ENCODE peak calls at places on chromosome 12, in ten cellular contexts. D is stimulated activated CD4-positive, alpha-beta T cell treated with anti-CD3 and anti-CD28 coated beads, Interleukin-15, amount 100 ng/mL, for 1 hour; C is heart right ventricle; O is activated CD4-positive, alpha-beta T cell treated with anti-CD3 and anti-CD28 coated beads, Interleukin-2, amount 50 U/mL, for 4 hours; K is HuH-7.5; H is uterus; Y is ureter; M is kidney tubule cell; E is NCI-H774; R is AG10803. U is an unnamed sample.

GRCh38 chr12:11794751-11795150 is 145.3 kb downstream of the ETV6 start:
- DNase-seq in E (no peak), O (no peak), M (peak; percentile 72), C (no peak), H (no peak), Y (no peak), D (no peak), R (no peak), K (no peak), U (no peak)

GRCh38 chr12:88600272-88600671 is 20.0 kb upstream of the KITLG start:
- DNase-seq in H (no peak), D (no peak), E (no peak), M (peak; percentile 73), R (peak; percentile 84), O (no peak), C (no peak), K (no peak), Y (no peak), U (no peak)

GRCh38 chr12:124443929-124444712 is 123.3 kb downstream of the NCOR2 start:
- DNase-seq in R (no peak), H (no peak), E (no peak), O (no peak), K (no peak), C (peak; percentile 1), D (no peak), M (no peak), Y (no peak), U (no peak)

GRCh38 chr12:72491399-72491798 is 219.2 kb downstream of the TRHDE start:
- DNase-seq in C (no peak), E (no peak), D (no peak), Y (no peak), H (no peak), K (no peak), M (no peak), R (peak; percentile 16), O (no peak), U (no peak)

GRCh38 chr12:46445093-46445492 is 72.5 kb upstream of the SLC38A2 start:
- DNase-seq in R (no peak), H (no peak), O (no peak), K (no peak), M (no peak), D (no peak), Y (no peak), E (no peak), C (no peak), U (no peak)

GRCh38 chr12:99824900-99825562 is 159.7 kb downstream of the ANKS1B start:
- DNase-seq in K (no peak), H (no peak), R (no peak), C (no peak), M (no peak), D (no peak), O (no peak), E (peak; percentile 25), Y (no peak), U (no peak)

GRCh38 chr12:19035552-19035951 is 94.0 kb upstream of the PLEKHA5 start:
- DNase-seq in M (no peak), O (no peak), R (peak; percentile 84), K (no peak), D (no peak), H (no peak), E (no peak), Y (no peak), C (no peak), U (no peak)

GRCh38 chr12:55874465-55874864 is 31.7 kb upstream of the MMP19 start:
- DNase-seq in H (no peak), K (no peak), C (no peak), D (no peak), R (peak; percentile 29), O (no peak), E (no peak), M (no peak), Y (no peak), U (no peak)

GRCh38 chr12:75660805-75661404 is 149.5 kb upstream of the KRR1 start:
- DNase-seq in E (no peak), K (no peak), C (no peak), Y (no peak), R (no peak), M (peak; percentile 95), O (no peak), H (no peak), D (no peak), U (no peak)

GRCh38 chr12:68915055-68915454 is 17.9 kb downstream of the CPM start:
- DNase-seq in K (no peak), C (no peak), D (no peak), M (peak; percentile 52), H (no peak), E (no peak), Y (no peak), O (no peak), R (peak; percentile 95), U (no peak)

GRCh38 chr12:103441437-103442186 is 54.2 kb downstream of the C12orf42 start:
- DNase-seq in C (no peak), O (no peak), M (no peak), E (no peak), K (no peak), D (no peak), H (no peak), Y (no peak), R (no peak), U (no peak)

GRCh38 chr12:76156314-76156713 is 71.8 kb upstream of the NAP1L1 start:
- DNase-seq in O (no peak), H (no peak), E (no peak), K (no peak), D (no peak), Y (no peak), R (no peak), C (no peak), M (no peak), U (no peak)

GRCh38 chr12:118052324-118053070 is 8.5 kb downstream of the WSB2 start:
- DNase-seq in O (no peak), C (peak; percentile 62), Y (peak; percentile 88), H (peak; percentile 45), E (no peak), R (peak; percentile 97), M (peak; percentile 98), D (no peak), K (peak; percentile 74), U (peak; percentile 79)

GRCh38 chr12:49264466-49264872 is 413 bp upstream of the TUBA1C start:
- DNase-seq in K (no peak), Y (no peak), M (no peak), C (no peak), R (no peak), H (no peak), O (peak; percentile 27), D (peak; percentile 16), E (no peak), U (no peak)

GRCh38 chr12:22858849-22859569 is 234.0 kb downstream of the ETNK1 start:
- DNase-seq in E (no peak), Y (no peak), R (peak; percentile 36), D (no peak), H (no peak), K (no peak), O (no peak), C (no peak), M (no peak), U (no peak)

GRCh38 chr12:42574879-42575278 is 14.7 kb downstream of the PRICKLE1 start:
- DNase-seq in Y (no peak), H (no peak), M (no peak), D (no peak), R (peak; percentile 40), C (no peak), E (peak; percentile 83), K (no peak), O (no peak), U (no peak)

GRCh38 chr12:90510948-90511347 is 444.0 kb downstream of the CCER1 start:
- DNase-seq in D (no peak), E (no peak), O (no peak), Y (no peak), K (no peak), M (peak; percentile 59), C (no peak), R (peak; percentile 39), H (no peak), U (no peak)

GRCh38 chr12:40393031-40393430 is 168.2 kb downstream of the LRRK2 start:
- DNase-seq in E (no peak), H (no peak), K (no peak), O (no peak), M (peak; percentile 13), R (no peak), Y (no peak), D (no peak), C (no peak), U (no peak)

GRCh38 chr12:27924350-27925140 is 48.0 kb downstream of the PTHLH start:
- DNase-seq in R (peak; percentile 30), K (no peak), O (no peak), Y (no peak), H (no peak), E (no peak), C (no peak), M (peak; percentile 28), D (no peak), U (no peak)

GRCh38 chr12:26740991-26741390 is 92.0 kb downstream of the ITPR2 start:
- DNase-seq in D (no peak), O (no peak), K (no peak), M (peak; percentile 46), E (peak; percentile 41), C (no peak), H (no peak), R (no peak), Y (no peak), U (no peak)

GRCh38 chr12:132152921-132153321 is 8.7 kb downstream of the NOC4L start:
- DNase-seq in R (no peak), Y (no peak), K (no peak), E (no peak), C (peak; percentile 10), D (no peak), H (no peak), M (no peak), O (no peak), U (no peak)

GRCh38 chr12:93519859-93520258 is 52.5 kb downstream of the MRPL42 start:
- DNase-seq in M (no peak), K (no peak), C (no peak), R (no peak), H (no peak), Y (no peak), D (no peak), E (no peak), O (no peak), U (no peak)

GRCh38 chr12:57881035-57881973 is 34.8 kb upstream of the CTDSP2 start:
- DNase-seq in D (no peak), C (no peak), R (peak; percentile 61), M (no peak), E (no peak), Y (no peak), H (no peak), K (no peak), O (no peak), U (no peak)

GRCh38 chr12:25583545-25583944 is 30.5 kb upstream of the LMNTD1 start:
- DNase-seq in C (no peak), E (no peak), K (no peak), O (no peak), M (peak; percentile 4), H (peak; percentile 35), D (no peak), Y (no peak), R (no peak), U (no peak)

GRCh38 chr12:111788178-111788654 is 21.5 kb downstream of the ALDH2 start:
- DNase-seq in M (peak; percentile 45), O (no peak), R (peak; percentile 84), E (no peak), C (peak; percentile 31), K (peak; percentile 57), Y (no peak), D (no peak), H (no peak), U (no peak)

GRCh38 chr12:68565391-68565903 is 45.3 kb upstream of the RAP1B start:
- DNase-seq in O (no peak), K (no peak), C (no peak), D (no peak), H (no peak), Y (no peak), M (peak; percentile 70), R (peak; percentile 94), E (no peak), U (no peak)

GRCh38 chr12:108856170-108856427 is 1.3 kb downstream of the SSH1 start:
- DNase-seq in R (no peak), E (no peak), C (no peak), K (no peak), H (no peak), O (no peak), M (no peak), Y (no peak), D (no peak), U (no peak)

GRCh38 chr12:62697893-62698292 is 231.3 kb downstream of the MON2 start:
- DNase-seq in E (no peak), M (no peak), Y (no peak), C (no peak), O (no peak), R (peak; percentile 78), H (no peak), K (no peak), D (no peak), U (no peak)